ENCODE peak calls at places on chromosomes 6 and 20, in six cellular contexts. T is MM.1S, Z is heart left ventricle, E is ovary, S is HL-60, R is BE2C. V is an unnamed sample.

GRCh38 chr6:74000582-74000981 is 304.6 kb downstream of the CD109 start:
- DNase-seq in Z (no peak), E (no peak), R (no peak), S (no peak), T (no peak), V (no peak)

GRCh38 chr6:111938710-111939109 is 65.5 kb upstream of the FYN start:
- DNase-seq in S (no peak), Z (no peak), E (no peak), R (no peak), T (no peak), V (no peak)

GRCh38 chr6:158068893-158069799 is 87.5 kb downstream of the SYNJ2 start:
- DNase-seq in Z (peak; percentile 51), T (no peak), R (no peak), E (no peak), S (no peak), V (peak; percentile 88)

GRCh38 chr6:133208183-133208755 is 32.9 kb upstream of the EYA4 start:
- DNase-seq in E (no peak), S (no peak), Z (no peak), R (no peak), T (no peak), V (no peak)

GRCh38 chr6:108423982-108424695 is 129.3 kb downstream of the AFG1L start:
- DNase-seq in S (no peak), Z (no peak), R (no peak), E (no peak), T (no peak), V (no peak)

GRCh38 chr6:82118150-82118562 is 129.4 kb downstream of the IBTK start:
- DNase-seq in Z (no peak), S (peak; percentile 21), R (no peak), E (no peak), T (no peak), V (no peak)

GRCh38 chr6:109715616-109716015 is 24.5 kb downstream of the FIG4 start:
- DNase-seq in Z (no peak), T (no peak), E (no peak), R (no peak), S (no peak), V (no peak)

GRCh38 chr20:62709537-62709905 is 885 bp downstream of the NTSR1 start:
- DNase-seq in T (no peak), R (no peak), E (no peak), Z (peak; percentile 37), S (no peak), V (no peak)

GRCh38 chr6:150787429-150787828 is 78.1 kb upstream of the MTHFD1L start:
- DNase-seq in E (no peak), T (no peak), Z (no peak), S (no peak), R (no peak), V (no peak)

GRCh38 chr6:156774872-156775405 is 2.2 kb upstream of the ARID1B start:
- DNase-seq in S (no peak), R (no peak), T (no peak), Z (no peak), E (no peak), V (no peak)

GRCh38 chr20:32010096-32010495 is at the start of gene CCM2L:
- DNase-seq in Z (no peak), T (no peak), R (no peak), E (no peak), S (no peak), V (no peak)

GRCh38 chr20:17648782-17649730 is 33.0 kb downstream of the RRBP1 start:
- DNase-seq in Z (no peak), R (no peak), S (no peak), T (no peak), E (no peak), V (no peak)

GRCh38 chr6:16438677-16439615 is 200.6 kb downstream of the GMPR start:
- DNase-seq in S (no peak), R (no peak), E (no peak), T (no peak), Z (no peak), V (no peak)

DNA sequence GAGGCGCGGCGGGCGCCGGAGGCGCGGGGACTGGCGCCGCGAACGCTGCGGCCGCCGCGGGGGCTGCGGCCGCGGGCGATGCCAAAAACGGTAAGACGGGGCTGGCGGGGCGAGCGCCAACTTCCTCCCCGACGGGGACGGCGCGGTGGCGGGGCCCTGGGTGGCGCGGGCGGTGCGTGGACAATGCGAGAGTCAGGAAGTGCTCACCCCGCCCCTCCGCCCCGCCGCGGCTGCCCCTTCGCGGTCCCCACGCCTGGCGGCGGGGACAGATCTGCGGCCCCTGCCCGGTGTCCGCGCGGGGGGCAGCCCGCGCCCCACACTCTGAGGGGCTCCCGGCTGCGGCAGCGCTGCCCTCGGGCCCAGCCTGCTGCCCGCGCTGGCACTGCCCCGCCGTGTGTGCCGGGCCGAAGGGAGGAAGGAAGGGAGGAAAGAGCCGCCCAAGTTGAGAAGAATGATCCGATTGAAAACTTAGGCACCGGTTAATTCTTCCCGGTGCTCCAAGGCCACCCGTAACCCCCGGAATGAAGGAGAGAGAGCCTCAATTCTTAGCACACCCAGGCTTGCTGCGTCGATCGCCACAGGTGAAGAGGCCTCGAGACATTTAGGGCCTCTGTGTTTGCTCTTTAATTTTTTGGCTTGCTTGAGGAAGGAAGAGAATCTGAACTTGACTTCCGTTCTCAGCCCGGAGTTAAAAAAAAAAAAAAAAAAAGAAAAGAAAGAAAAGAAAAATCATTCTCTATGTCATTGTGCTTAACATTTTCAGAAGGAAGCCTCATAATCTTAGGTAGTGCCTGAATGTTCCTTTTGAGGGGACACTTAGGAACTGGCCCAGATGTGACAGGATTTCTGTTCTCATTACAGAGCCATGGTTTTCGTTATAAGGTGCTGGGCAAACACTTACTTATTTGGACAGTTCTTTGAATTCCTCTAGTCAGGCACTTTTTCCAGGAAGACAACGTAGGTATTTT is 982 bp downstream of the HECA start:
- DNase-seq in S (peak; percentile 36), R (peak; percentile 27), Z (peak; percentile 91), E (peak; percentile 65), T (peak; percentile 47), V (peak; percentile 72)
- TF ChIP-seq CTCF in S (no peak), R (no peak), Z (peak; percentile 26), E (no peak), T (peak; percentile 6), V (no peak)

GRCh38 chr20:25079171-25079570 is 2.8 kb downstream of the VSX1 start:
- DNase-seq in T (no peak), Z (no peak), R (no peak), E (no peak), S (no peak), V (no peak)
- H3K27me3 ChIP-seq in T (peaks cover 20% of the 10 kb centered on the region), Z (peaks cover 78% of the 10 kb centered on the region), R (peaks cover 97% of the 10 kb centered on the region), E (no peaks in the 10 kb centered on the region), S (peaks cover 41% of the 10 kb centered on the region), V (peaks cover 21% of the 10 kb centered on the region)

GRCh38 chr6:20400476-20401402 is 940 bp upstream of the E2F3 start:
- DNase-seq in S (no peak), R (peak; percentile 75), T (peak; percentile 26), E (peak; percentile 25), Z (peak; percentile 71), V (peak; percentile 76)
- TF ChIP-seq CTCF in S (no peak), R (peak; percentile 63), T (peak; percentile 30), E (no peak), Z (peak; percentile 35), V (no peak)

DNA sequence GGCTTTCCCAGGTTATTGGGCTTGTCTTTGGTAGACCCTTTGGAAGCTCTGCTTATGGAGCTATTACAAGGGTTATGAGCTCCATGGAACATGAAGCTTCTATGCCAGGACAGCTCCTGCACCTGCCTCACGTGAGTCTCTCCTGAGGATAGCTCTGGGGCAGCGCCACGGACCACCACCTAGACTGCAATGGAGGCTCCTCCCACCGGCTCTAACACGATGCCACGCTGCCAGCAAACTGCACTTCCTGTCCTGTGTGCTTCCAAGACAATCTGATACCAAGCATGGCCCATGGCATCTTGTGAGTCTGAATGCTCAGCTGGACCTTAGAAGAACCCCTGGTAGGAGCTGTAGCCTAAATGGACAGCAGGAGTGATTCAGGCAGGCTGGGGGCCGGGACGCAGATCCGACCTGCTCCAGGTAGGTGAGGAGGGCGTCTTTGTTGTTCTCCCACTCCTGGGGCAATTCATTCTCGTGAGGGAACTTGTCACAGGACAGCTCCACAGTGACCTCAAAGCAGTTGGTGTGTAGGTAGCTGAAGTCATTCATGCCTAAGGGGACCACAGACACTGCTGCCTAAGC is 5.5 kb downstream of the CPXM1 start:
- DNase-seq in R (no peak), T (no peak), S (no peak), E (no peak), Z (no peak), V (no peak)
- H3K27me3 ChIP-seq in R (peaks cover 18% of the 10 kb centered on the region), T (peaks cover 57% of the 10 kb centered on the region), S (peaks cover 17% of the 10 kb centered on the region), E (no peaks in the 10 kb centered on the region), Z (peaks cover 50% of the 10 kb centered on the region), V (peaks cover 6% of the 10 kb centered on the region)

GRCh38 chr20:2872304-2873009 is 824 bp upstream of the PTPRA start:
- DNase-seq in Z (peak; percentile 83), T (peak; percentile 64), S (peak; percentile 74), R (peak; percentile 44), E (peak; percentile 46), V (peak; percentile 51)
- TF ChIP-seq CTCF in Z (peak; percentile 5), T (peak; percentile 40), S (peak; percentile 51), R (no peak), E (no peak), V (no peak)

DNA sequence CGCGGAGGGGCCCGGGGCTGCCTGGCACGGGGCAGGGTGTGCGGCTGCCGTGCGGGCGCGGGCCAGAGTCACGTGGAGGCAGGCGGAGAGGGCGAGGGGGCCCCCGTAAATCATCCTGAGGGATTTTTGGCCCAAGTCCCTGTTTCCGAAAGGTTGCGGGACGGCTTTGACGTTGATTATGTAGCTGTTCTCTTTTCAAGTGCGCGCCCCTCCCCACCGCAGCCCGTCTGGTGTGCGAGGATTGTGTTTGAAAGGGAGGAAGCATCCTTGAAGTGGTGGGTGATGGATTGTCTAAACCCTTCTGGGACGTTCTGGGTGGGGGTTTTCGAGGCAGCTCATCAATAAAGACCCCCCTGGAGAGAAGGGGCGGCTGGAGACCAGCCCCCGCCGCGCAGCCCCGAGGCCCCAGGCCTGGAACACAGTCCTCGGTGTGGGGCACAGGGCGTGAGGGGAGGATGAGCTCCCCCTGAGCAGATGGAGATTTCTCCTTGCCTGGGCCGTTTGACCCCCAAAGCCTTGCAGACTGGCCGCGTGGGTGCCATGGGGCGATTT is 7.0 kb upstream of the FOXF2 start:
- DNase-seq in R (no peak), Z (no peak), E (no peak), S (no peak), T (no peak), V (no peak)
- H3K27me3 ChIP-seq in R (peaks cover 100% of the 10 kb centered on the region), Z (peaks cover 100% of the 10 kb centered on the region), E (peaks cover 7% of the 10 kb centered on the region), S (peaks cover 96% of the 10 kb centered on the region), T (peaks cover 80% of the 10 kb centered on the region), V (peaks cover 8% of the 10 kb centered on the region)

V was measured in lung.